ENCODE peak calls at places on chromosomes 11 and 22, in six cellular contexts. One of them, this sample, is unnamed.
A peak's percentile ranks its signal among the peaks of the same experiment; 100 is the strongest.

GRCh38 chr11:71418643-71419042 is 29.6 kb downstream of the DHCR7 start:
- DNase-seq in IMR-90: no peak
- DNase-seq in H1: no peak
- DNase-seq in neuronal stem cell: no peak
- DNase-seq in H9: no peak
- DNase-seq in mesenchymal stem cell: no peak
- DNase-seq in this sample: no peak

GRCh38 chr11:66866420-66867010 is 9.7 kb downstream of the LRFN4 start:
- DNase-seq in mesenchymal stem cell: no peak
- DNase-seq in neuronal stem cell: no peak
- DNase-seq in H1: no peak
- DNase-seq in IMR-90: no peak
- DNase-seq in H9: no peak
- DNase-seq in this sample: no peak

GRCh38 chr11:57778318-57779037 is 16.9 kb downstream of the CTNND1 start:
- DNase-seq in H1: peak; percentile 71
- DNase-seq in neuronal stem cell: peak; percentile 87
- DNase-seq in IMR-90: peak; percentile 98
- DNase-seq in mesenchymal stem cell: peak; percentile 98
- DNase-seq in H9: peak; percentile 92
- DNase-seq in this sample: no peak

GRCh38 chr11:114280696-114281095 is 15.5 kb upstream of the NNMT start:
- DNase-seq in neuronal stem cell: peak; percentile 66
- DNase-seq in H1: peak; percentile 87
- DNase-seq in IMR-90: peak; percentile 85
- DNase-seq in mesenchymal stem cell: peak; percentile 94
- DNase-seq in H9: peak; percentile 92
- DNase-seq in this sample: peak; percentile 80

GRCh38 chr11:57277845-57278720 is 41.0 kb upstream of the APLNR start:
- DNase-seq in H9: peak; percentile 84
- DNase-seq in IMR-90: peak; percentile 84
- DNase-seq in H1: peak; percentile 84
- DNase-seq in mesenchymal stem cell: peak; percentile 85
- DNase-seq in neuronal stem cell: peak; percentile 70
- DNase-seq in this sample: peak; percentile 79

GRCh38 chr11:19769820-19770219 is 57.2 kb downstream of the NAV2 start:
- DNase-seq in IMR-90: peak; percentile 66
- DNase-seq in H9: no peak
- DNase-seq in neuronal stem cell: no peak
- DNase-seq in H1: no peak
- DNase-seq in mesenchymal stem cell: peak; percentile 51
- DNase-seq in this sample: no peak

GRCh38 chr22:39245130-39246039 is 603 bp upstream of the PDGFB start:
- DNase-seq in H1: no peak
- DNase-seq in mesenchymal stem cell: no peak
- DNase-seq in neuronal stem cell: no peak
- DNase-seq in IMR-90: no peak
- DNase-seq in H9: no peak
- DNase-seq in this sample: no peak

GRCh38 chr11:45355706-45356041 is 69.5 kb upstream of the SYT13 start:
- DNase-seq in H1: no peak
- DNase-seq in mesenchymal stem cell: no peak
- DNase-seq in H9: no peak
- DNase-seq in neuronal stem cell: no peak
- DNase-seq in IMR-90: no peak
- DNase-seq in this sample: no peak

DNA sequence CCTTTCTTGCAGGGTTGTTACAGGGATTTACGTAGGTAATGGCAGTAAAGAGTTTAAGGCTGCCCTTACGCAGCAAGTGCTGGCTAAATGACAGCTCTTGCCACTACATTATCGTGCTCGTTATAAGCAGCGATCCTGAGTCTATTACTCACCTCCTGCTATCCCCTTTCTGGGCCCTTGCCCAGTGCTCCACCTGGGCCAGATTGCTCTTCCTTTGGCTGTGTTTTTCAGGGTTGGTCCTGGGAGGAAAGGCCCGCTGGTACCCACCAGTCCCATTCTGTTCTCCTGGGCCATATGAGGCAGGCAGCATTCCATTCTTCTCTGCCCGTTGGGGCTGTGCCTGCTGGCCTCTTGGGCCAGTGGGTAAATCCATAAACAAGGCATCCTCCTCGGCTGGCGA is 87.5 kb downstream of the C11orf58 start:
- DNase-seq in IMR-90: no peak
- DNase-seq in mesenchymal stem cell: no peak
- DNase-seq in H1: no peak
- DNase-seq in neuronal stem cell: no peak
- DNase-seq in H9: no peak
- DNase-seq in this sample: no peak
- H3K14ac ChIP-seq in IMR-90: no peak overlapping the region
- H3K14ac ChIP-seq in mesenchymal stem cell: no peak overlapping the region
- H3K14ac ChIP-seq in H1: no peak overlapping the region
- H3K14ac ChIP-seq in neuronal stem cell: no peak overlapping the region
- H3K14ac ChIP-seq in H9: no peak overlapping the region
- H3K14ac ChIP-seq in this sample: no peak overlapping the region

DNA sequence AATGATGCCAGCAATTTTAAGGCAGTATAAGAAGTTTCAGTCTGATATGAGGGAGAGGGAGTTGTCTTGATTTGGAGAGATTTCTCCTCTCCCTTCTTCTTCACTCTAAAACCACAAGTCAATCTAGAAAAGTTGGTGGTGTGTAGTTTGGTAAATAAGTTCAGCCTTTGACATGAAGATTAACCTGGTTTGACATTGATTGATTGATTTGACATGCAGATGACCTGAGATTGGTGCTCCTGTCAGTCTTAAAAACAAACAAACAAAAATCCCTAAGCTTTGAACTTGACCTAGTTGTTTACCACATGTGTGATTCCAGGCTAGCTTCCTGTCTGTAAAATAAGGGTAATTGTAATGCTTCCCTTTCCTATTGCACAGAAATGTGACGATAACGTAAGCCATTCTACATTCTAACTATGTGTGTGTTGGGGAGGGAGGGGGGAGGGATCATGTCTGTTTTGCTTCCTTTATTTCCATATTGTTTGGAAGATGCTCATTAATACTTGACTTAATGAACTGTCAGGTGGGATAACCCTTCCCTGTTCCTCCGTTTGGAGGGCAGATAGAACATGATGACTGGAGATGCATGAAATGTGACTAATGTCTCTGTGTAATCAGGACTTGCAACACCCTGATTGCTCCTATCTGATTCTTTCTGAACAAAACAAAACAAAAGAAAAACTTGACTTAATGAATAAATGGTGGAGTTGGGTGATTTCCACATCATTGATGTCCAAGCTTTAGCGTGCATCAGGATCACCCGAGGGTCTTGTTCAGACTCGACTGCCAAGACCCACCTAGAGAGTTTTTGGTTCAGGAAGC is 106.0 kb upstream of the CLMP start:
- DNase-seq in H1: no peak
- DNase-seq in mesenchymal stem cell: peak; percentile 65
- DNase-seq in H9: no peak
- DNase-seq in neuronal stem cell: no peak
- DNase-seq in IMR-90: peak; percentile 68
- DNase-seq in this sample: no peak
- H3K4me1 ChIP-seq in H1: peaks cover 8% of the 10 kb centered on the region
- H3K4me1 ChIP-seq in mesenchymal stem cell: peaks cover 6% of the 10 kb centered on the region
- H3K4me1 ChIP-seq in H9: peaks cover 1% of the 10 kb centered on the region
- H3K4me1 ChIP-seq in neuronal stem cell: peaks cover 8% of the 10 kb centered on the region
- H3K4me1 ChIP-seq in IMR-90: peaks cover 6% of the 10 kb centered on the region
- H3K4me1 ChIP-seq in this sample: peaks cover 8% of the 10 kb centered on the region

GRCh38 chr22:45438364-45438763 is 24.9 kb downstream of the RIBC2 start:
- DNase-seq in neuronal stem cell: no peak
- DNase-seq in IMR-90: peak; percentile 57
- DNase-seq in H9: no peak
- DNase-seq in H1: no peak
- DNase-seq in mesenchymal stem cell: peak; percentile 38
- DNase-seq in this sample: no peak

GRCh38 chr22:45441158-45441557 is 27.7 kb downstream of the RIBC2 start:
- DNase-seq in IMR-90: peak; percentile 68
- DNase-seq in H9: peak; percentile 70
- DNase-seq in H1: no peak
- DNase-seq in mesenchymal stem cell: peak; percentile 62
- DNase-seq in neuronal stem cell: peak; percentile 39
- DNase-seq in this sample: peak; percentile 83

GRCh38 chr22:45430871-45431270 is 17.4 kb downstream of the RIBC2 start:
- DNase-seq in IMR-90: no peak
- DNase-seq in mesenchymal stem cell: no peak
- DNase-seq in H9: no peak
- DNase-seq in H1: no peak
- DNase-seq in neuronal stem cell: no peak
- DNase-seq in this sample: no peak

GRCh38 chr22:45429921-45430775 is 16.7 kb downstream of the RIBC2 start:
- DNase-seq in neuronal stem cell: no peak
- DNase-seq in IMR-90: no peak
- DNase-seq in mesenchymal stem cell: no peak
- DNase-seq in H1: no peak
- DNase-seq in H9: no peak
- DNase-seq in this sample: no peak

DNA sequence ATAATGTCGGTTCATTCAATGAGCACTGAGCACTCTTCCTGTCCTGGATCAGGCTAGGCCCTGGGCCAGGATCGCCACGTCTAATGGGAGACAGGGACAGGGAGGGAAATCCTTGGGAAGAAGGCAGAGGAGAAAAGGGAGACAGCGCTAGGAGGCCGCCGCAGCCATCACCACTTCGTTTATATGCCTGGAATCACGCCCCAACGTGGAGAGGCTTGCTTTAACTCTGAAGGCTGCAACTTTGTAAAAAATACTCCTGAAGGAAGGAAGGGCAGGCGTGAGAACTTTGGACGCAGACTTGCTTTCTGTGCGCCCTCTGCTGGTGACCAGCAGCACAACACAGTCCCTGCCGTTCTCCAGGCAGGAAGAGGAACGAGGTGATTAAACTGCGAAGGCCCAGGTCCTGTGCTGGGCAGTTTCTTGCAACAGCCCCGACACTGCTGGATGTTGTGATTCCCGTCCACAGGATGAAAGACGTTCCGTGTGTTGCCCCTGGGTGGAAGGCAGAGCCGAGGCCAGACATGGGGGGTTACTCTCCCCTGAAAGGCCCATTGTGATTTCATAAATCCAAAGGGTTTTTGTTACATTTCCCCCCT is 22.1 kb downstream of the RIBC2 start:
- DNase-seq in neuronal stem cell: peak; percentile 80
- DNase-seq in H1: peak; percentile 93
- DNase-seq in mesenchymal stem cell: peak; percentile 90
- DNase-seq in IMR-90: peak; percentile 90
- DNase-seq in H9: peak; percentile 92
- DNase-seq in this sample: peak; percentile 87
- H3K14ac ChIP-seq in neuronal stem cell: no peak overlapping the region
- H3K14ac ChIP-seq in H1: no peak overlapping the region
- H3K14ac ChIP-seq in mesenchymal stem cell: no peak overlapping the region
- H3K14ac ChIP-seq in IMR-90: peak overlapping the region; percentile 84
- H3K14ac ChIP-seq in H9: no peak overlapping the region
- H3K14ac ChIP-seq in this sample: peak overlapping the region; percentile 24

DNA sequence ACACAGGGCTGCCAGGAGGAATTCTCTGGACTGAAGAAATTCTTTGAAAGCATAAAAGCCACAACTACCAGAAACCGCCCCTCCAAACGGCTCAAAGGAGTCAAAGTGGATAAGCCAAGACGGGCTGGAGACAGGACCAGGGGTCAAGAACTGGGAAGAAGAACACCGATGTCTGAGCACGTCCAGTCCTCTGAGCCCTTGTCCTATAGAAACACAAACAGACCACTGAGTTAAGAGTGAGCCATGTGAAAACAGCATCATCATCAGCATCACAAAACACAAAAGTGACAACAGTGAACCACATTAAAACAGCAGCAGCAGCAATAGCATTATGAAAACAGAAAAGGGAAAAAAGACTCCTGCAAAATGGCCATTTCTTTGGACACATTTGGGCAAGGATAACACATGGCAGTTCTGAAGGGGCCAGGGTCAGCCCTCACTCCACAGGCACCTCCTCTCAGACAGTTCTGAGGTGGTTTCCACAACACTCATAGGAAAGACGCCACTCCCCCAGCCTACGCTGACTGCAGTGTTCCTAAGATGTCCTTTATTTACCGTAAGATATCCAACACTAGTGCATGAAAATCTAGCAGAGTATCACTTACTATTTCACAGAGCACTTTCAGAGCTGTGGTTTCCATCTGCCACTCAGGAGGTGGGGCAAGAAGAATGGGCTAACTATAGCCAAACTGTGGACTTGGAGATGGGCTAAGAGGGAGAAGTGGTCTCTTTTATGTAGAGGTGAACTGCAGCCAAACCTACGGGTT is 28.6 kb upstream of the YPEL1 start:
- DNase-seq in H1: no peak
- DNase-seq in mesenchymal stem cell: no peak
- DNase-seq in IMR-90: no peak
- DNase-seq in H9: no peak
- DNase-seq in neuronal stem cell: no peak
- DNase-seq in this sample: no peak
- H3K4me1 ChIP-seq in H1: no peaks in the 10 kb centered on the region
- H3K4me1 ChIP-seq in mesenchymal stem cell: peaks cover 4% of the 10 kb centered on the region
- H3K4me1 ChIP-seq in IMR-90: peaks cover 18% of the 10 kb centered on the region
- H3K4me1 ChIP-seq in H9: peaks cover 2% of the 10 kb centered on the region
- H3K4me1 ChIP-seq in neuronal stem cell: no peaks in the 10 kb centered on the region
- H3K4me1 ChIP-seq in this sample: no peaks in the 10 kb centered on the region